ENCODE peak calls at places on chromosomes 5 and 9, in nine cellular contexts. B, N, S, H, D, A, M, O and V are unnamed samples.
A peak's percentile ranks its signal among the peaks of the same experiment; 100 is the strongest.

GRCh38 chr5:116068028-116068632 is 16.7 kb upstream of the COMMD10 start:
- DNase-seq in S (no peak), B (peak; percentile 11), A (no peak), H (no peak), D (peak; percentile 68), O (no peak), M (peak; percentile 65), N (no peak), V (peak; percentile 72)

GRCh38 chr5:133240425-133241091 is 188.7 kb downstream of the HSPA4 start:
- DNase-seq in O (peak; percentile 68), S (peak; percentile 54), N (no peak), A (peak; percentile 66), M (no peak), D (peak; percentile 96), H (no peak), B (peak; percentile 95), V (peak; percentile 73)

GRCh38 chr9:84397151-84397728 is 56.7 kb upstream of the SLC28A3 start:
- DNase-seq in B (peak; percentile 49), M (peak; percentile 77), H (no peak), S (peak; percentile 58), D (peak; percentile 79), N (peak; percentile 53), A (peak; percentile 75), O (peak; percentile 61), V (peak; percentile 84)

GRCh38 chr9:134359493-134360179 is 33.4 kb downstream of the RXRA start:
- DNase-seq in S (no peak), O (no peak), B (no peak), H (no peak), N (no peak), A (no peak), D (no peak), M (no peak), V (no peak)

GRCh38 chr9:98550206-98550820 is 158.4 kb downstream of the GABBR2 start:
- DNase-seq in A (no peak), O (no peak), S (no peak), B (no peak), D (peak; percentile 73), H (no peak), M (no peak), N (no peak), V (no peak)

GRCh38 chr9:106697799-106698591 is 165.0 kb upstream of the ZNF462 start:
- DNase-seq in H (peak; percentile 77), N (no peak), B (no peak), M (peak; percentile 35), O (no peak), S (no peak), A (no peak), D (peak; percentile 55), V (peak; percentile 65)

GRCh38 chr9:129362287-129363098 is 184.4 kb upstream of the IER5L start:
- DNase-seq in N (no peak), H (no peak), A (no peak), O (no peak), S (no peak), M (no peak), D (no peak), B (no peak), V (no peak)

GRCh38 chr9:16651445-16651964 is 219.0 kb downstream of the BNC2 start:
- DNase-seq in B (no peak), N (no peak), A (no peak), H (no peak), D (no peak), M (no peak), O (no peak), S (no peak), V (no peak)

GRCh38 chr5:1799110-1799601 is 481 bp downstream of the MRPL36 start:
- DNase-seq in B (peak; percentile 25), A (no peak), H (no peak), D (peak; percentile 18), O (peak; percentile 47), N (no peak), M (no peak), S (peak; percentile 43), V (no peak)

GRCh38 chr5:1040571-1040970 is 32.0 kb downstream of the NKD2 start:
- DNase-seq in N (no peak), S (no peak), O (no peak), B (no peak), H (no peak), A (no peak), M (no peak), D (no peak), V (no peak)

GRCh38 chr5:109105631-109106267 is 304.0 kb downstream of the PJA2 start:
- DNase-seq in D (peak; percentile 90), O (no peak), M (no peak), N (no peak), S (no peak), B (no peak), H (no peak), A (no peak), V (peak; percentile 5)

GRCh38 chr9:5485365-5486085 is 24.8 kb upstream of the PDCD1LG2 start:
- DNase-seq in A (no peak), D (no peak), H (no peak), M (no peak), B (no peak), O (no peak), S (no peak), N (no peak), V (no peak)

GRCh38 chr5:135085133-135085935 is 51.3 kb upstream of the PITX1 start:
- DNase-seq in A (no peak), N (no peak), M (no peak), O (no peak), D (no peak), H (no peak), S (no peak), B (peak; percentile 46), V (no peak)

GRCh38 chr9:85038061-85038460 is 368.5 kb downstream of the NTRK2 start:
- DNase-seq in A (no peak), H (no peak), N (no peak), B (no peak), D (no peak), M (peak; percentile 90), O (no peak), S (no peak), V (peak; percentile 93)

GRCh38 chr9:38141751-38142150 is 72.7 kb upstream of the SHB start:
- DNase-seq in N (no peak), H (no peak), O (no peak), D (peak; percentile 69), M (no peak), A (no peak), B (no peak), S (no peak), V (no peak)

GRCh38 chr5:79133121-79133656 is 21.6 kb downstream of the BHMT start:
- DNase-seq in H (no peak), N (no peak), A (no peak), B (no peak), S (no peak), O (no peak), D (peak; percentile 73), M (peak; percentile 44), V (no peak)

GRCh38 chr9:134375430-134376385 is 49.5 kb downstream of the RXRA start:
- DNase-seq in D (peak; percentile 77), O (no peak), B (no peak), H (no peak), A (no peak), N (no peak), M (peak; percentile 59), S (no peak), V (peak; percentile 53)

GRCh38 chr5:120252839-120253238 is 211.3 kb upstream of the PRR16 start:
- DNase-seq in M (no peak), S (no peak), N (no peak), O (no peak), H (no peak), A (no peak), B (no peak), D (peak; percentile 34), V (no peak)

GRCh38 chr9:2718001-2718697 is 839 bp downstream of the KCNV2 start:
- DNase-seq in D (no peak), A (no peak), S (no peak), N (no peak), B (no peak), O (no peak), H (no peak), M (no peak), V (no peak)

GRCh38 chr5:38697013-38697412 is 140.6 kb upstream of the LIFR start:
- DNase-seq in A (no peak), M (no peak), O (no peak), B (no peak), N (no peak), S (no peak), D (no peak), H (no peak), V (no peak)

GRCh38 chr5:142540774-142541466 is 145.0 kb downstream of the FGF1 start:
- DNase-seq in B (no peak), D (peak; percentile 72), O (no peak), S (no peak), M (no peak), A (no peak), N (no peak), H (no peak), V (no peak)

GRCh38 chr5:168689278-168689677 is 110.1 kb upstream of the PANK3 start:
- DNase-seq in M (no peak), S (no peak), N (no peak), A (no peak), H (no peak), O (no peak), B (no peak), D (no peak), V (no peak)

GRCh38 chr5:55622460-55622859 is 87.7 kb upstream of the PLPP1 start:
- DNase-seq in H (no peak), A (no peak), M (no peak), D (no peak), S (no peak), B (no peak), O (no peak), N (no peak), V (no peak)

GRCh38 chr5:132012385-132013005 is 1.0 kb upstream of the ACSL6 start:
- DNase-seq in H (peak; percentile 50), N (no peak), A (peak; percentile 46), O (peak; percentile 48), D (peak; percentile 77), M (no peak), S (no peak), B (no peak), V (no peak)

GRCh38 chr5:108810717-108811116 is 63.0 kb downstream of the FER start:
- DNase-seq in O (no peak), N (no peak), D (no peak), H (no peak), A (no peak), B (no peak), M (no peak), S (no peak), V (no peak)

GRCh38 chr9:124551472-124552339 is 44.5 kb upstream of the NR5A1 start:
- DNase-seq in D (peak; percentile 77), O (peak; percentile 47), N (no peak), S (peak; percentile 22), H (no peak), A (peak; percentile 56), M (peak; percentile 67), B (peak; percentile 72), V (peak; percentile 76)

GRCh38 chr5:115838885-115839518 is 2.4 kb downstream of the ATG12 start:
- DNase-seq in B (peak; percentile 53), O (no peak), M (peak; percentile 58), A (peak; percentile 35), N (peak; percentile 22), S (peak; percentile 13), H (no peak), D (peak; percentile 50), V (peak; percentile 60)

GRCh38 chr9:91690540-91691249 is 259.3 kb downstream of the ROR2 start:
- DNase-seq in B (no peak), D (no peak), N (no peak), O (no peak), H (no peak), S (no peak), A (no peak), M (no peak), V (no peak)

GRCh38 chr9:15306068-15306756 is 804 bp downstream of the TTC39B start:
- DNase-seq in D (peak; percentile 55), N (peak; percentile 34), S (peak; percentile 42), H (peak; percentile 79), O (peak; percentile 15), M (peak; percentile 6), B (no peak), A (peak; percentile 67), V (peak; percentile 51)

GRCh38 chr5:108681079-108681921 is 66.4 kb upstream of the FER start:
- DNase-seq in B (peak; percentile 43), H (no peak), S (no peak), A (no peak), N (no peak), D (peak; percentile 76), O (peak; percentile 45), M (peak; percentile 72), V (peak; percentile 84)

GRCh38 chr5:72503888-72504491 is 3.2 kb downstream of the ZNF366 start:
- DNase-seq in H (no peak), M (peak; percentile 15), D (peak; percentile 42), B (peak; percentile 15), O (no peak), A (no peak), S (no peak), N (no peak), V (no peak)